ENCODE peak calls at places on chromosomes 13 and 19, in nine cellular contexts. U is Panc1, O is IMR-90, I is GM12878, A is heart left ventricle, B is RWPE2, M is DND-41, Y is left lung, R is heart right ventricle. Q is an unnamed sample. For H3K27me3, the result is how much of the 10 kb centered on the place peaks cover.

GRCh38 chr19:44807162-44807561 is 1.7 kb upstream of the BCAM start:
- ATAC-seq in O (no peak), M (no peak), Y (peak), I (peak), B (peak), U (peak), R (no peak), A (no peak), Q (no peak)

GRCh38 chr13:73497430-73497829 is 438.6 kb downstream of the KLF5 start:
- ATAC-seq in M (no peak), U (no peak), B (peak), A (no peak), Y (no peak), O (no peak), I (no peak), R (no peak), Q (no peak)

GRCh38 chr13:46149272-46150133 is 32.5 kb downstream of the LCP1 start:
- ATAC-seq in R (no peak), U (no peak), M (peak), A (no peak), O (no peak), B (peak), Y (no peak), I (peak), Q (no peak)

GRCh38 chr13:77697208-77698103 is at the start of gene SLAIN1:
- ATAC-seq in R (peak), A (peak), O (peak), B (peak), U (peak), I (peak), Y (peak), M (peak), Q (peak)

GRCh38 chr19:3801412-3802096 is 15.4 kb upstream of the MATK start:
- ATAC-seq in M (no peak), Y (peak), B (peak), U (no peak), I (no peak), A (peak), R (peak), O (peak), Q (peak)

GRCh38 chr13:110213461-110214074 is 93.4 kb downstream of the COL4A1 start:
- ATAC-seq in B (no peak), R (no peak), I (no peak), A (no peak), O (no peak), Y (no peak), M (no peak), U (no peak), Q (no peak)

GRCh38 chr13:62920181-62920580 is 1504.5 kb upstream of the PCDH20 start:
- ATAC-seq in M (no peak), A (no peak), R (no peak), U (no peak), I (no peak), Y (no peak), B (no peak), O (no peak), Q (no peak)

GRCh38 chr13:38348890-38349289 is 761 bp upstream of the UFM1 start:
- ATAC-seq in B (peak), Y (peak), M (peak), I (peak), U (no peak), R (no peak), A (peak), O (no peak), Q (no peak)

GRCh38 chr13:99617474-99618255 is 116.4 kb downstream of the TM9SF2 start:
- ATAC-seq in Y (peak), U (peak), B (no peak), A (peak), R (peak), O (peak), I (peak), M (peak), Q (peak)

GRCh38 chr19:7668842-7669241 is at the start of gene RETN:
- ATAC-seq in U (no peak), I (no peak), B (no peak), O (no peak), Y (no peak), A (no peak), M (peak), R (no peak), Q (no peak)

GRCh38 chr13:73321039-73321438 is 262.2 kb downstream of the KLF5 start:
- ATAC-seq in O (no peak), Y (no peak), R (no peak), A (no peak), I (peak), M (no peak), U (no peak), B (no peak), Q (no peak)

GRCh38 chr19:5078179-5078578 is 109.3 kb downstream of the KDM4B start:
- ATAC-seq in M (no peak), R (no peak), I (no peak), O (no peak), U (no peak), A (peak), Y (no peak), B (no peak), Q (no peak)

DNA sequence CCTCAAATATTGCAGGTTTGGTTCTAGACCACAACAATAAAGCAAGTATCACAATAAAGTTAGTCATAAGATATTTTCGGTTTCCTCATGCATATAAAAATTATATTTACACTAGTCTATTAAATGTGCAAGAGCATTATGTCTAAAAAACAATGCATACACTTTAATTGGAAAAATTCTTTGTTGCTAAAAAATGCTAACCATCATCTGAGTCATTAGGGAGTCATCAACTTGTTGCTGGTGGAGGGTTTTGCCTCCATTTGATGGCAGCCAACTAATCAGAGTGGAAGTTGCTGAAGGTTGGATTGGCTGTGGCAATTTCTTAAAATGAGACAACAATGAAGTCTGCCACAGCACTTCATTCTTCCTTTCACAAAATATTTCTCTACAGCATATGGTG is 422.3 kb upstream of the GPC6 start:
- ATAC-seq in M (no peak), Y (no peak), B (peak), O (peak), A (no peak), I (no peak), U (no peak), R (no peak), Q (no peak)
- H3K27me3 ChIP-seq in M (under half), Y (under half), B (under half), O (under half), A (under half), I (under half), U (under half), R (under half), Q (under half)

DNA sequence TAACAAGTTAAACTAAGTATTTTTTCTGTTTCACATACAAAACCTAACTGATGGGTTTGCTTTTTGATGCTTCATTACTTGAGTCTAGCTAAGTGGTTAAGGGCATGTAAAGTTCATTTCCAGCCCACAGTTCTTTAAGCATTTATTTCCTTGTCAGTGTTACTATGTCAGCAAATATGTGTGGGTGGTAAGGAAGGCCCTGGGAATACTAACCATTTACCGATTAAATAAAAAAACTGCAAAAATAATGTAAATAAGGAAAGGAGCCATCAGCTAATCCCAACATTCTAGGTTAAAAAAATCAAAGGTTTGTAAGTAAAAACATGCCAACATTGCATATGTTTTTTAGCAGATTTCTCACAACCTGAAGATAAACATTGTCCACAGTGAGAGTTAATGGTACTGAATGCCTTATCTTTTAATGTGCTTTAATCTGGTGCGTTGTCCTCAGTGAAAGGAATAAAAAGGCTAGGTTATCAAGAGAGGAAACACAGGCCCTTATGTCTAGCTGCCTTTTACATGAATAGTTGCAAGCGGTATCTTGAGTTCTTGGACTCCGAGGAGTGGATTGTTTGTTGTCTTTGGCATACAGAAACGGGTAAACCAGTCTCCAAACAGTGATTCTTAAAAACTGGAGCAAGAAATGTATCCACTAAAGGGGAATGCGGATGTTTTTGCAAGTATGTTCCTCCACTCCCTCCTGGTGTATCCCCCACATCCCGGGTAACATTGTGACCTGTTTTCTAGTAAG is 949.6 kb upstream of the SLC10A2 start:
- ATAC-seq in A (peak), R (peak), U (peak), O (peak), I (no peak), Y (peak), M (no peak), B (no peak), Q (no peak)
- TF ChIP-seq CTCF in A (no peak), R (no peak), U (no peak), O (no peak), I (no peak), Y (no peak), M (no peak), B (no peak), Q (no peak)

GRCh38 chr13:113489171-113489548 is 1.4 kb downstream of the DCUN1D2 start:
- ATAC-seq in I (no peak), B (no peak), Y (no peak), A (no peak), O (no peak), M (no peak), U (no peak), R (no peak), Q (no peak)

GRCh38 chr13:113485545-113485944 is 5.0 kb downstream of the DCUN1D2 start:
- ATAC-seq in A (peak), U (no peak), B (no peak), O (no peak), Y (no peak), R (no peak), I (no peak), M (no peak), Q (no peak)

GRCh38 chr13:113483504-113484287 is 6.8 kb downstream of the DCUN1D2 start:
- ATAC-seq in R (peak), B (no peak), Y (no peak), A (peak), O (no peak), M (no peak), U (no peak), I (no peak), Q (no peak)

GRCh38 chr13:113488283-113488682 is 2.2 kb downstream of the DCUN1D2 start:
- ATAC-seq in R (no peak), A (no peak), I (no peak), Y (no peak), U (no peak), B (no peak), M (no peak), O (no peak), Q (no peak)

GRCh38 chr13:113486698-113487097 is 3.8 kb downstream of the DCUN1D2 start:
- ATAC-seq in B (no peak), I (no peak), R (no peak), M (no peak), U (no peak), Y (no peak), O (no peak), A (no peak), Q (no peak)
- H3K27me3 ChIP-seq in B (under half), I (under half), R (under half), M (under half), U (under half), Y (under half), O (under half), A (under half), Q (under half)

DNA sequence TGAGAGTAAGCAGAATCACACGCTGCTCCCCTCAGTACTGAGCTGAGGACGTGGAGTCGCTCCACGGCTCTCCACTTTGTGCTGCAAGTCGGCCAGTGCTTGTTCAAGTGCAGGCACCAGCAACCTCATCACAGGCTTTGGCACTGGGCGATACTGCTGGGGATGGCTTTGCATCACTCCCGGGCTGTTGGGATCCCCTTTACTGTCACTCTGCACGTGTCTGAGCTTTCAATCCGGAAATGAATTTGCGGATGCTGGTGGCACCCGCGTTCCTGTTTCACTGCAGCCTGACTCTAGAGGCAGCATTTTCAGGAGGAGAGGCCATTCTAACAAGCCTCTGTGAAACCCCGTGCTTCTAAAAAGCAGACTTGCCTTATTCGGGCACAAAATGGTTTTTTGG is 19.1 kb downstream of the SMARCA4 start:
- ATAC-seq in M (peak), R (no peak), A (no peak), Y (no peak), B (no peak), O (no peak), I (peak), U (no peak), Q (peak)
- TF ChIP-seq CTCF in M (no peak), R (no peak), A (no peak), Y (no peak), B (no peak), O (no peak), I (peak), U (no peak), Q (peak)

DNA sequence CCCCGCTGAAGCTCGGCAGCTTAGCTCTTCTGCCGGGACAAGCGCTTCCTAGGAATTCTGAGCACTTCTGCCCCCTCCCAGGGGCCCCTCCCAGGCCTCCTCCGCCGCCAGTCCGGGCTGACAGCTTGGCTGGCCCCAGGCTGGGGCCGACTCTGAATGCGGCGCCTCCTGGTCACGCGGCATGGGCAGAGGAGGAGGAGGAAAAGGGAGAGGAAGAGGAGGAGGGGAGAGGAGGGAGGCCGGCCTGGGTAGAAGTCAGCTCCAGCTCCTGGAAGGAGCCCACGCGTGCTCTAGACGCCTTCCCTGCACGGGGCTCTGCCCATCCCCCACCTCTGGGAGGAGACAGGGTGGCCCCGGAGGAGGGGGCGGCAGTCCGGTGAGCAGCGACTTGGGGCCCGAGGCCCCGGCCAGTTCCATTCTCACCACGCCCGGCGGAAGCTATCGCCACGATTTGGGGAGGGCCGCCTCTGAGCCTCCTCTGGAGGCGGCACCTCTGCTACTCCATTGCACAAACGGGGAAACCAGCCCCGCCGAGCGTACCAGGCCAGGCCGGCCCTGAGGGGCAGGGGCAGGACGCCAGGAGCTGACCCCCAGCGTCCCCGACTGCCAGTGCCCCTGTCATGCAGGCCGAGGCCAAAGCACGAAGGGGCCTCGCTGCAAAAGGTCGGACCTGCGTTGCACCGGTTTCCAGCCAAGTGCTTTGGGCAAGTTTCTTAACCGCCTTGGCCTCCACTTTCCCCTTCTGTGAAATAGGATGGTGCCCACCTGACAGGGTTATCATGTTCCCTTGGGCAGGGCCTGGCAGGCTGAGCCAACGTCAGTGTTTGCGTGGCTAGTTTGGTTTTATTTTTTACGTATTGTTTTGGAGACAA is 31.6 kb downstream of the CCNE1 start:
- ATAC-seq in Y (no peak), B (no peak), A (no peak), U (no peak), O (no peak), R (no peak), I (no peak), M (no peak), Q (no peak)
- H3K27me3 ChIP-seq in Y (under half), B (under half), A (under half), U (under half), O (under half), R (under half), I (under half), M (under half), Q (under half)

Q was measured in gastroesophageal sphincter.